ENCODE peak calls at places on chromosomes 7 and 10, in five cellular contexts. N is COR-L47, V is NCI-H2227 treated with DMSO at 0.1 percent for 48 hours, Y is AG10803, X is MCF 10A. A is an unnamed sample.

GRCh38 chr7:37832194-37832593 is 16.2 kb upstream of the NME8 start:
- DNase-seq in N (peak), V (no peak), Y (peak), X (peak), A (peak)

GRCh38 chr10:76000550-76000949 is 569.1 kb downstream of the LRMDA start:
- DNase-seq in N (no peak), V (no peak), Y (no peak), X (no peak), A (no peak)

GRCh38 chr7:22008011-22008410 is 62.3 kb upstream of the CDCA7L start:
- DNase-seq in N (peak), V (no peak), Y (no peak), X (no peak), A (no peak)

GRCh38 chr7:132998763-132999162 is 83.1 kb downstream of the CHCHD3 start:
- DNase-seq in N (no peak), V (no peak), Y (peak), X (no peak), A (no peak)

GRCh38 chr7:158473238-158473637 is 114.4 kb downstream of the PTPRN2 start:
- DNase-seq in N (no peak), V (peak), Y (no peak), X (no peak), A (no peak)

GRCh38 chr10:73785721-73786511 is 510 bp downstream of the ZSWIM8 start:
- DNase-seq in N (no peak), V (no peak), Y (peak), X (peak), A (peak)

GRCh38 chr10:115818015-115818414 is 455.0 kb downstream of the GFRA1 start:
- DNase-seq in N (no peak), V (no peak), Y (peak), X (no peak), A (no peak)

GRCh38 chr7:56009695-56010094 is 41.5 kb downstream of the PSPH start:
- DNase-seq in N (peak), V (no peak), Y (no peak), X (peak), A (no peak)

GRCh38 chr7:292826-293225 is 2.9 kb downstream of the FOXL3 start:
- DNase-seq in N (no peak), V (no peak), Y (no peak), X (no peak), A (no peak)

GRCh38 chr7:131186816-131187215 is 140.9 kb upstream of the MKLN1 start:
- DNase-seq in N (no peak), V (no peak), Y (no peak), X (no peak), A (no peak)

GRCh38 chr7:20598479-20599419 is 16.7 kb upstream of the ABCB5 start:
- DNase-seq in N (peak), V (peak), Y (peak), X (peak), A (peak)

GRCh38 chr10:114402871-114403544 is 1.3 kb downstream of the AFAP1L2 start:
- DNase-seq in N (no peak), V (no peak), Y (no peak), X (no peak), A (no peak)

GRCh38 chr10:5412277-5412941 is at the start of gene NET1:
- DNase-seq in N (peak), V (peak), Y (peak), X (peak), A (peak)

GRCh38 chr7:108083980-108084379 is 46.2 kb downstream of the LAMB4 start:
- DNase-seq in N (no peak), V (no peak), Y (peak), X (no peak), A (no peak)

GRCh38 chr10:109205929-109206585 is 717.3 kb downstream of the XPNPEP1 start:
- DNase-seq in N (no peak), V (no peak), Y (peak), X (no peak), A (peak)

GRCh38 chr7:41573017-41573416 is 129.9 kb downstream of the INHBA start:
- DNase-seq in N (no peak), V (no peak), Y (no peak), X (peak), A (no peak)

A was measured in erythroblast.